ENCODE peak calls at places on chromosome 2, in five cellular contexts. One of them, this sample, is unnamed.

GRCh38 chr2:51960846-51961335 is 929.0 kb upstream of the NRXN1 start:
- DNase-seq in SK-MEL-5: no peak
- DNase-seq in left kidney: no peak
- DNase-seq in HTR-8/SVneo: no peak
- DNase-seq in NCI-H2081: no peak
- DNase-seq in this sample: no peak

GRCh38 chr2:47147011-47147410 is 8.1 kb downstream of the STPG4 start:
- DNase-seq in NCI-H2081: no peak
- DNase-seq in HTR-8/SVneo: no peak
- DNase-seq in left kidney: no peak
- DNase-seq in SK-MEL-5: no peak
- DNase-seq in this sample: no peak

GRCh38 chr2:27117995-27118524 is 868 bp downstream of the CGREF1 start:
- DNase-seq in HTR-8/SVneo: no peak
- DNase-seq in SK-MEL-5: no peak
- DNase-seq in NCI-H2081: peak; percentile 7
- DNase-seq in left kidney: no peak
- DNase-seq in this sample: no peak

GRCh38 chr2:118119158-118119715 is 31.0 kb downstream of the INSIG2 start:
- DNase-seq in NCI-H2081: no peak
- DNase-seq in HTR-8/SVneo: no peak
- DNase-seq in left kidney: no peak
- DNase-seq in SK-MEL-5: no peak
- DNase-seq in this sample: peak; percentile 28

GRCh38 chr2:25927357-25927756 is 49.1 kb upstream of the ASXL2 start:
- DNase-seq in HTR-8/SVneo: no peak
- DNase-seq in SK-MEL-5: no peak
- DNase-seq in NCI-H2081: no peak
- DNase-seq in left kidney: no peak
- DNase-seq in this sample: no peak

GRCh38 chr2:185241556-185241955 is 497.0 kb upstream of the FSIP2 start:
- DNase-seq in NCI-H2081: no peak
- DNase-seq in left kidney: no peak
- DNase-seq in SK-MEL-5: no peak
- DNase-seq in HTR-8/SVneo: no peak
- DNase-seq in this sample: no peak

GRCh38 chr2:85989288-85989865 is 100.6 kb upstream of the ST3GAL5 start:
- DNase-seq in HTR-8/SVneo: no peak
- DNase-seq in NCI-H2081: no peak
- DNase-seq in left kidney: no peak
- DNase-seq in SK-MEL-5: no peak
- DNase-seq in this sample: no peak

GRCh38 chr2:234836251-234836650 is 115.6 kb upstream of the SH3BP4 start:
- DNase-seq in left kidney: peak; percentile 80
- DNase-seq in HTR-8/SVneo: no peak
- DNase-seq in SK-MEL-5: no peak
- DNase-seq in NCI-H2081: no peak
- DNase-seq in this sample: peak; percentile 87

GRCh38 chr2:114518738-114519137 is 76.3 kb downstream of the DPP10 start:
- DNase-seq in HTR-8/SVneo: no peak
- DNase-seq in left kidney: no peak
- DNase-seq in NCI-H2081: no peak
- DNase-seq in SK-MEL-5: no peak
- DNase-seq in this sample: no peak

GRCh38 chr2:128343459-128343858 is 24.8 kb upstream of the HS6ST1 start:
- DNase-seq in left kidney: no peak
- DNase-seq in SK-MEL-5: no peak
- DNase-seq in HTR-8/SVneo: no peak
- DNase-seq in NCI-H2081: no peak
- DNase-seq in this sample: no peak

GRCh38 chr2:209771474-209772292 is at the start of gene UNC80:
- DNase-seq in SK-MEL-5: peak; percentile 61
- DNase-seq in left kidney: peak; percentile 95
- DNase-seq in HTR-8/SVneo: peak; percentile 51
- DNase-seq in NCI-H2081: peak; percentile 60
- DNase-seq in this sample: peak; percentile 41

GRCh38 chr2:160322320-160322719 is 122.2 kb upstream of the ITGB6 start:
- DNase-seq in NCI-H2081: no peak
- DNase-seq in HTR-8/SVneo: no peak
- DNase-seq in left kidney: no peak
- DNase-seq in SK-MEL-5: no peak
- DNase-seq in this sample: no peak

GRCh38 chr2:72815655-72816268 is 10.1 kb downstream of the EXOC6B start:
- DNase-seq in SK-MEL-5: no peak
- DNase-seq in HTR-8/SVneo: no peak
- DNase-seq in NCI-H2081: no peak
- DNase-seq in left kidney: peak; percentile 7
- DNase-seq in this sample: peak; percentile 66

GRCh38 chr2:47771211-47771610 is 11.7 kb upstream of the MSH6 start:
- DNase-seq in HTR-8/SVneo: peak; percentile 58
- DNase-seq in NCI-H2081: no peak
- DNase-seq in left kidney: peak; percentile 35
- DNase-seq in SK-MEL-5: peak; percentile 86
- DNase-seq in this sample: peak; percentile 82

GRCh38 chr2:219446101-219446504 is 11.5 kb downstream of the SPEG start:
- DNase-seq in HTR-8/SVneo: no peak
- DNase-seq in NCI-H2081: no peak
- DNase-seq in SK-MEL-5: peak; percentile 15
- DNase-seq in left kidney: peak; percentile 71
- DNase-seq in this sample: peak; percentile 55

GRCh38 chr2:29201979-29202378 is 86.8 kb downstream of the CLIP4 start:
- DNase-seq in HTR-8/SVneo: no peak
- DNase-seq in SK-MEL-5: no peak
- DNase-seq in NCI-H2081: no peak
- DNase-seq in left kidney: no peak
- DNase-seq in this sample: no peak

GRCh38 chr2:106342801-106343200 is 125.4 kb downstream of the RGPD3 start:
- DNase-seq in SK-MEL-5: no peak
- DNase-seq in NCI-H2081: no peak
- DNase-seq in left kidney: no peak
- DNase-seq in HTR-8/SVneo: no peak
- DNase-seq in this sample: no peak

GRCh38 chr2:171726841-171727460 is 39.7 kb downstream of the DYNC1I2 start:
- DNase-seq in HTR-8/SVneo: no peak
- DNase-seq in SK-MEL-5: no peak
- DNase-seq in NCI-H2081: no peak
- DNase-seq in left kidney: no peak
- DNase-seq in this sample: peak; percentile 30

GRCh38 chr2:105005170-105005569 is 32.7 kb upstream of the MRPS9 start:
- DNase-seq in HTR-8/SVneo: no peak
- DNase-seq in left kidney: no peak
- DNase-seq in NCI-H2081: no peak
- DNase-seq in SK-MEL-5: no peak
- DNase-seq in this sample: peak; percentile 17

GRCh38 chr2:232420463-232421188 is 14.0 kb downstream of the ALPG start:
- DNase-seq in SK-MEL-5: no peak
- DNase-seq in NCI-H2081: peak; percentile 62
- DNase-seq in HTR-8/SVneo: no peak
- DNase-seq in left kidney: peak; percentile 81
- DNase-seq in this sample: peak; percentile 16

GRCh38 chr2:54577944-54578667 is 122.0 kb downstream of the SPTBN1 start:
- DNase-seq in NCI-H2081: peak; percentile 18
- DNase-seq in HTR-8/SVneo: no peak
- DNase-seq in SK-MEL-5: no peak
- DNase-seq in left kidney: peak; percentile 28
- DNase-seq in this sample: no peak

GRCh38 chr2:151996243-151997003 is 102.4 kb downstream of the CACNB4 start:
- DNase-seq in HTR-8/SVneo: no peak
- DNase-seq in NCI-H2081: no peak
- DNase-seq in SK-MEL-5: no peak
- DNase-seq in left kidney: no peak
- DNase-seq in this sample: no peak

GRCh38 chr2:234060236-234060635 is 9.7 kb downstream of the SPP2 start:
- DNase-seq in SK-MEL-5: no peak
- DNase-seq in HTR-8/SVneo: no peak
- DNase-seq in NCI-H2081: no peak
- DNase-seq in left kidney: peak; percentile 29
- DNase-seq in this sample: no peak

GRCh38 chr2:16508061-16508851 is 157.4 kb downstream of the CYRIA start:
- DNase-seq in SK-MEL-5: peak; percentile 51
- DNase-seq in left kidney: peak; percentile 90
- DNase-seq in NCI-H2081: peak; percentile 36
- DNase-seq in HTR-8/SVneo: no peak
- DNase-seq in this sample: no peak

GRCh38 chr2:241733391-241734207 is 831 bp upstream of the D2HGDH start:
- DNase-seq in left kidney: no peak
- DNase-seq in HTR-8/SVneo: no peak
- DNase-seq in NCI-H2081: no peak
- DNase-seq in SK-MEL-5: no peak
- DNase-seq in this sample: no peak

GRCh38 chr2:189393440-189394111 is 47.7 kb upstream of the WDR75 start:
- DNase-seq in left kidney: no peak
- DNase-seq in SK-MEL-5: peak; percentile 33
- DNase-seq in HTR-8/SVneo: no peak
- DNase-seq in NCI-H2081: no peak
- DNase-seq in this sample: peak; percentile 98

GRCh38 chr2:12424219-12424618 is 292.5 kb upstream of the TRIB2 start:
- DNase-seq in HTR-8/SVneo: no peak
- DNase-seq in SK-MEL-5: no peak
- DNase-seq in left kidney: no peak
- DNase-seq in NCI-H2081: no peak
- DNase-seq in this sample: no peak

GRCh38 chr2:44169155-44169898 is 652 bp downstream of the PPM1B start:
- DNase-seq in HTR-8/SVneo: no peak
- DNase-seq in left kidney: peak; percentile 72
- DNase-seq in SK-MEL-5: peak; percentile 59
- DNase-seq in NCI-H2081: peak; percentile 36
- DNase-seq in this sample: peak; percentile 43

GRCh38 chr2:75513616-75514170 is 47.0 kb downstream of the EVA1A start:
- DNase-seq in NCI-H2081: no peak
- DNase-seq in left kidney: no peak
- DNase-seq in HTR-8/SVneo: no peak
- DNase-seq in SK-MEL-5: no peak
- DNase-seq in this sample: peak; percentile 31

GRCh38 chr2:108133457-108133856 is 106.3 kb upstream of the SULT1C3 start:
- DNase-seq in HTR-8/SVneo: no peak
- DNase-seq in left kidney: no peak
- DNase-seq in SK-MEL-5: no peak
- DNase-seq in NCI-H2081: no peak
- DNase-seq in this sample: no peak

This sample was measured in fibroblast of villous mesenchyme.